ENCODE peak calls at places on chromosomes 2 and 18, in five cellular contexts. O is activated T-helper 1 cell treated with anti-CD3 and anti-CD28 coated beads, Interleukin-12 subunit alpha, Interleukin-12 subunit beta, Interleukin-2, Interleukin-4 antibody, amounts not matched to agents 30 ng/mL and 10 ng/mL and 1 ng/mL, durations not matched to agents 14 hours and 24 hours and 36 hours; T is activated naive CD8-positive, alpha-beta T cell treated with anti-CD3 and anti-CD28 coated beads for 36 hours; W is HFF-Myc; V is cardiac fibroblast. Q is an unnamed sample.

GRCh38 chr2:217316743-217317142 is 456.9 kb upstream of the TNP1 start:
- DNase-seq in O (no peak), T (no peak), W (peak; percentile 24), V (peak; percentile 51), Q (no peak)

GRCh38 chr2:47631840-47632398 is 151.0 kb upstream of the MSH6 start:
- DNase-seq in V (peak; percentile 52), O (no peak), W (peak; percentile 10), T (no peak), Q (no peak)

GRCh38 chr2:1210352-1210751 is 202.9 kb upstream of the TPO start:
- DNase-seq in V (no peak), W (no peak), O (no peak), T (no peak), Q (no peak)

GRCh38 chr2:223306371-223306770 is 254.4 kb downstream of the KCNE4 start:
- DNase-seq in V (peak; percentile 46), T (no peak), O (no peak), W (peak; percentile 17), Q (no peak)

GRCh38 chr2:177983183-177983788 is 89.3 kb downstream of the PDE11A start:
- DNase-seq in V (peak; percentile 62), O (no peak), T (peak; percentile 7), W (peak; percentile 19), Q (peak; percentile 27)

GRCh38 chr2:128617661-128618060 is 299.0 kb upstream of the HS6ST1 start:
- DNase-seq in T (no peak), V (no peak), O (no peak), W (no peak), Q (no peak)

GRCh38 chr2:16617282-16618266 is 48.1 kb downstream of the CYRIA start:
- DNase-seq in O (no peak), W (no peak), V (peak; percentile 67), T (no peak), Q (peak; percentile 63)

GRCh38 chr18:12087483-12087960 is 6.1 kb upstream of the ANKRD62 start:
- DNase-seq in V (no peak), O (no peak), W (no peak), T (no peak), Q (no peak)

GRCh38 chr2:233326500-233326899 is 18.9 kb downstream of the SAG start:
- DNase-seq in V (no peak), O (no peak), T (no peak), W (no peak), Q (no peak)

GRCh38 chr2:86398911-86399474 is 42.2 kb upstream of the KDM3A start:
- DNase-seq in W (no peak), O (no peak), T (no peak), V (no peak), Q (no peak)

GRCh38 chr2:237483018-237483731 is 3.9 kb upstream of the MLPH start:
- DNase-seq in O (no peak), V (peak; percentile 58), W (no peak), T (no peak), Q (no peak)

GRCh38 chr2:238285653-238286082 is 2.7 kb downstream of the PER2 start:
- DNase-seq in V (peak; percentile 93), T (no peak), O (no peak), W (peak; percentile 93), Q (peak; percentile 96)

GRCh38 chr2:207896525-207897295 is 127.0 kb upstream of the FZD5 start:
- DNase-seq in V (no peak), W (no peak), O (no peak), T (no peak), Q (peak; percentile 79)

GRCh38 chr2:64311191-64311910 is 142.6 kb upstream of the LGALSL start:
- DNase-seq in T (no peak), V (no peak), W (no peak), O (no peak), Q (no peak)

GRCh38 chr2:104872866-104873688 is 19.2 kb downstream of the POU3F3 start:
- DNase-seq in W (peak; percentile 12), V (peak; percentile 70), O (peak; percentile 42), T (peak; percentile 60), Q (peak; percentile 31)

GRCh38 chr2:197647961-197648690 is 27.3 kb downstream of the RFTN2 start:
- DNase-seq in T (no peak), O (no peak), W (no peak), V (peak; percentile 14), Q (no peak)

GRCh38 chr2:12714391-12715221 is 2.1 kb upstream of the TRIB2 start:
- DNase-seq in T (no peak), V (peak; percentile 69), W (no peak), O (no peak), Q (no peak)

GRCh38 chr2:94987074-94988020 is 38.2 kb upstream of the MAL start:
- DNase-seq in O (no peak), V (no peak), W (no peak), T (no peak), Q (no peak)